ENCODE peak calls at places on chromosome 16, in eight cellular contexts. One of them, this sample, is unnamed.

GRCh38 chr16:4298761-4299522 is 16.9 kb upstream of the GLIS2 start:
- DNase-seq in Caki2: peak; percentile 88
- DNase-seq in activated effector memory CD4-positive, alpha-beta T cell treated with Interleukin-2 at 50 U/mL for 16 hours: no peak
- DNase-seq in activated naive CD4-positive, alpha-beta T cell: no peak
- DNase-seq in T-helper 9 cell: no peak
- DNase-seq in HuH-7.5: peak; percentile 78
- DNase-seq in stimulated activated naive CD8-positive, alpha-beta T cell treated with anti-CD3 and anti-CD28 coated beads, Interleukin-15, amount 100 ng/mL, for 72 hours: no peak
- DNase-seq in aorta: peak; percentile 91
- DNase-seq in this sample: peak; percentile 89

GRCh38 chr16:27781981-27782880 is 232.3 kb downstream of the KATNIP start:
- DNase-seq in activated naive CD4-positive, alpha-beta T cell: no peak
- DNase-seq in stimulated activated naive CD8-positive, alpha-beta T cell treated with anti-CD3 and anti-CD28 coated beads, Interleukin-15, amount 100 ng/mL, for 72 hours: no peak
- DNase-seq in aorta: no peak
- DNase-seq in activated effector memory CD4-positive, alpha-beta T cell treated with Interleukin-2 at 50 U/mL for 16 hours: no peak
- DNase-seq in Caki2: no peak
- DNase-seq in HuH-7.5: no peak
- DNase-seq in T-helper 9 cell: no peak
- DNase-seq in this sample: no peak

GRCh38 chr16:69131749-69132423 is 502 bp downstream of the CHTF8 start:
- DNase-seq in aorta: peak; percentile 91
- DNase-seq in stimulated activated naive CD8-positive, alpha-beta T cell treated with anti-CD3 and anti-CD28 coated beads, Interleukin-15, amount 100 ng/mL, for 72 hours: no peak
- DNase-seq in HuH-7.5: peak; percentile 88
- DNase-seq in activated effector memory CD4-positive, alpha-beta T cell treated with Interleukin-2 at 50 U/mL for 16 hours: peak; percentile 54
- DNase-seq in activated naive CD4-positive, alpha-beta T cell: peak; percentile 45
- DNase-seq in Caki2: peak; percentile 71
- DNase-seq in T-helper 9 cell: peak; percentile 62
- DNase-seq in this sample: peak; percentile 90

GRCh38 chr16:70579248-70579647 is 55.6 kb downstream of the SF3B3 start:
- DNase-seq in aorta: no peak
- DNase-seq in Caki2: no peak
- DNase-seq in activated effector memory CD4-positive, alpha-beta T cell treated with Interleukin-2 at 50 U/mL for 16 hours: no peak
- DNase-seq in activated naive CD4-positive, alpha-beta T cell: no peak
- DNase-seq in HuH-7.5: no peak
- DNase-seq in T-helper 9 cell: no peak
- DNase-seq in stimulated activated naive CD8-positive, alpha-beta T cell treated with anti-CD3 and anti-CD28 coated beads, Interleukin-15, amount 100 ng/mL, for 72 hours: no peak
- DNase-seq in this sample: no peak

GRCh38 chr16:64356267-64356666 is 765.6 kb downstream of the CDH11 start:
- DNase-seq in aorta: no peak
- DNase-seq in stimulated activated naive CD8-positive, alpha-beta T cell treated with anti-CD3 and anti-CD28 coated beads, Interleukin-15, amount 100 ng/mL, for 72 hours: no peak
- DNase-seq in HuH-7.5: no peak
- DNase-seq in Caki2: peak; percentile 90
- DNase-seq in T-helper 9 cell: no peak
- DNase-seq in activated effector memory CD4-positive, alpha-beta T cell treated with Interleukin-2 at 50 U/mL for 16 hours: no peak
- DNase-seq in activated naive CD4-positive, alpha-beta T cell: no peak
- DNase-seq in this sample: no peak

GRCh38 chr16:10189861-10190390 is 7.7 kb upstream of the GRIN2A start:
- DNase-seq in stimulated activated naive CD8-positive, alpha-beta T cell treated with anti-CD3 and anti-CD28 coated beads, Interleukin-15, amount 100 ng/mL, for 72 hours: no peak
- DNase-seq in T-helper 9 cell: no peak
- DNase-seq in aorta: no peak
- DNase-seq in activated effector memory CD4-positive, alpha-beta T cell treated with Interleukin-2 at 50 U/mL for 16 hours: no peak
- DNase-seq in Caki2: no peak
- DNase-seq in HuH-7.5: no peak
- DNase-seq in activated naive CD4-positive, alpha-beta T cell: no peak
- DNase-seq in this sample: no peak

GRCh38 chr16:88611220-88611821 is 27.1 kb upstream of the IL17C start:
- DNase-seq in stimulated activated naive CD8-positive, alpha-beta T cell treated with anti-CD3 and anti-CD28 coated beads, Interleukin-15, amount 100 ng/mL, for 72 hours: no peak
- DNase-seq in HuH-7.5: no peak
- DNase-seq in activated naive CD4-positive, alpha-beta T cell: no peak
- DNase-seq in Caki2: no peak
- DNase-seq in T-helper 9 cell: no peak
- DNase-seq in aorta: no peak
- DNase-seq in activated effector memory CD4-positive, alpha-beta T cell treated with Interleukin-2 at 50 U/mL for 16 hours: no peak
- DNase-seq in this sample: no peak

GRCh38 chr16:1899641-1900451 is 18.4 kb downstream of the HS3ST6 start:
- DNase-seq in Caki2: no peak
- DNase-seq in T-helper 9 cell: no peak
- DNase-seq in stimulated activated naive CD8-positive, alpha-beta T cell treated with anti-CD3 and anti-CD28 coated beads, Interleukin-15, amount 100 ng/mL, for 72 hours: no peak
- DNase-seq in activated effector memory CD4-positive, alpha-beta T cell treated with Interleukin-2 at 50 U/mL for 16 hours: no peak
- DNase-seq in activated naive CD4-positive, alpha-beta T cell: no peak
- DNase-seq in HuH-7.5: no peak
- DNase-seq in aorta: no peak
- DNase-seq in this sample: no peak

GRCh38 chr16:70158261-70158939 is 15.2 kb upstream of the CLEC18C start:
- DNase-seq in Caki2: no peak
- DNase-seq in T-helper 9 cell: no peak
- DNase-seq in activated naive CD4-positive, alpha-beta T cell: no peak
- DNase-seq in aorta: no peak
- DNase-seq in activated effector memory CD4-positive, alpha-beta T cell treated with Interleukin-2 at 50 U/mL for 16 hours: no peak
- DNase-seq in HuH-7.5: no peak
- DNase-seq in stimulated activated naive CD8-positive, alpha-beta T cell treated with anti-CD3 and anti-CD28 coated beads, Interleukin-15, amount 100 ng/mL, for 72 hours: no peak
- DNase-seq in this sample: no peak

GRCh38 chr16:57677622-57678369 is 9.7 kb downstream of the ADGRG3 start:
- DNase-seq in aorta: no peak
- DNase-seq in stimulated activated naive CD8-positive, alpha-beta T cell treated with anti-CD3 and anti-CD28 coated beads, Interleukin-15, amount 100 ng/mL, for 72 hours: no peak
- DNase-seq in activated effector memory CD4-positive, alpha-beta T cell treated with Interleukin-2 at 50 U/mL for 16 hours: no peak
- DNase-seq in HuH-7.5: no peak
- DNase-seq in T-helper 9 cell: no peak
- DNase-seq in activated naive CD4-positive, alpha-beta T cell: no peak
- DNase-seq in Caki2: no peak
- DNase-seq in this sample: peak; percentile 56

GRCh38 chr16:58306327-58306726 is 11.5 kb upstream of the PRSS54 start:
- DNase-seq in aorta: no peak
- DNase-seq in activated naive CD4-positive, alpha-beta T cell: no peak
- DNase-seq in HuH-7.5: no peak
- DNase-seq in T-helper 9 cell: peak; percentile 24
- DNase-seq in Caki2: no peak
- DNase-seq in activated effector memory CD4-positive, alpha-beta T cell treated with Interleukin-2 at 50 U/mL for 16 hours: peak; percentile 14
- DNase-seq in stimulated activated naive CD8-positive, alpha-beta T cell treated with anti-CD3 and anti-CD28 coated beads, Interleukin-15, amount 100 ng/mL, for 72 hours: peak; percentile 12
- DNase-seq in this sample: no peak

GRCh38 chr16:71629617-71630016 is 3.6 kb downstream of the MARVELD3 start:
- DNase-seq in T-helper 9 cell: no peak
- DNase-seq in activated effector memory CD4-positive, alpha-beta T cell treated with Interleukin-2 at 50 U/mL for 16 hours: no peak
- DNase-seq in HuH-7.5: no peak
- DNase-seq in stimulated activated naive CD8-positive, alpha-beta T cell treated with anti-CD3 and anti-CD28 coated beads, Interleukin-15, amount 100 ng/mL, for 72 hours: no peak
- DNase-seq in activated naive CD4-positive, alpha-beta T cell: no peak
- DNase-seq in Caki2: no peak
- DNase-seq in aorta: no peak
- DNase-seq in this sample: no peak

GRCh38 chr16:52357711-52358110 is 189.2 kb downstream of the TOX3 start:
- DNase-seq in Caki2: no peak
- DNase-seq in stimulated activated naive CD8-positive, alpha-beta T cell treated with anti-CD3 and anti-CD28 coated beads, Interleukin-15, amount 100 ng/mL, for 72 hours: no peak
- DNase-seq in T-helper 9 cell: no peak
- DNase-seq in HuH-7.5: no peak
- DNase-seq in activated naive CD4-positive, alpha-beta T cell: no peak
- DNase-seq in aorta: no peak
- DNase-seq in activated effector memory CD4-positive, alpha-beta T cell treated with Interleukin-2 at 50 U/mL for 16 hours: no peak
- DNase-seq in this sample: no peak

GRCh38 chr16:8590161-8590688 is at the start of gene TMEM114:
- DNase-seq in stimulated activated naive CD8-positive, alpha-beta T cell treated with anti-CD3 and anti-CD28 coated beads, Interleukin-15, amount 100 ng/mL, for 72 hours: no peak
- DNase-seq in activated naive CD4-positive, alpha-beta T cell: no peak
- DNase-seq in T-helper 9 cell: no peak
- DNase-seq in aorta: no peak
- DNase-seq in HuH-7.5: no peak
- DNase-seq in Caki2: no peak
- DNase-seq in activated effector memory CD4-positive, alpha-beta T cell treated with Interleukin-2 at 50 U/mL for 16 hours: no peak
- DNase-seq in this sample: no peak

GRCh38 chr16:58829096-58829495 is 95.0 kb upstream of the GOT2 start:
- DNase-seq in HuH-7.5: no peak
- DNase-seq in Caki2: no peak
- DNase-seq in activated effector memory CD4-positive, alpha-beta T cell treated with Interleukin-2 at 50 U/mL for 16 hours: no peak
- DNase-seq in T-helper 9 cell: no peak
- DNase-seq in activated naive CD4-positive, alpha-beta T cell: no peak
- DNase-seq in stimulated activated naive CD8-positive, alpha-beta T cell treated with anti-CD3 and anti-CD28 coated beads, Interleukin-15, amount 100 ng/mL, for 72 hours: no peak
- DNase-seq in aorta: no peak
- DNase-seq in this sample: no peak

GRCh38 chr16:82167670-82168069 is 2.4 kb downstream of the MPHOSPH6 start:
- DNase-seq in activated naive CD4-positive, alpha-beta T cell: no peak
- DNase-seq in Caki2: no peak
- DNase-seq in T-helper 9 cell: no peak
- DNase-seq in HuH-7.5: no peak
- DNase-seq in activated effector memory CD4-positive, alpha-beta T cell treated with Interleukin-2 at 50 U/mL for 16 hours: no peak
- DNase-seq in stimulated activated naive CD8-positive, alpha-beta T cell treated with anti-CD3 and anti-CD28 coated beads, Interleukin-15, amount 100 ng/mL, for 72 hours: no peak
- DNase-seq in aorta: no peak
- DNase-seq in this sample: no peak

GRCh38 chr16:1538804-1539520 is 5.5 kb downstream of the TMEM204 start:
- DNase-seq in activated naive CD4-positive, alpha-beta T cell: no peak
- DNase-seq in activated effector memory CD4-positive, alpha-beta T cell treated with Interleukin-2 at 50 U/mL for 16 hours: no peak
- DNase-seq in Caki2: no peak
- DNase-seq in aorta: no peak
- DNase-seq in T-helper 9 cell: no peak
- DNase-seq in HuH-7.5: no peak
- DNase-seq in stimulated activated naive CD8-positive, alpha-beta T cell treated with anti-CD3 and anti-CD28 coated beads, Interleukin-15, amount 100 ng/mL, for 72 hours: peak; percentile 46
- DNase-seq in this sample: no peak

GRCh38 chr16:10964039-10964890 is 19.9 kb downstream of the CLEC16A start:
- DNase-seq in activated naive CD4-positive, alpha-beta T cell: peak; percentile 33
- DNase-seq in aorta: peak; percentile 89
- DNase-seq in T-helper 9 cell: peak; percentile 85
- DNase-seq in Caki2: peak; percentile 66
- DNase-seq in activated effector memory CD4-positive, alpha-beta T cell treated with Interleukin-2 at 50 U/mL for 16 hours: peak; percentile 69
- DNase-seq in HuH-7.5: peak; percentile 63
- DNase-seq in stimulated activated naive CD8-positive, alpha-beta T cell treated with anti-CD3 and anti-CD28 coated beads, Interleukin-15, amount 100 ng/mL, for 72 hours: peak; percentile 70
- DNase-seq in this sample: peak; percentile 89

GRCh38 chr16:83802135-83802534 is 5.6 kb upstream of the HSBP1 start:
- DNase-seq in HuH-7.5: no peak
- DNase-seq in Caki2: no peak
- DNase-seq in stimulated activated naive CD8-positive, alpha-beta T cell treated with anti-CD3 and anti-CD28 coated beads, Interleukin-15, amount 100 ng/mL, for 72 hours: no peak
- DNase-seq in activated effector memory CD4-positive, alpha-beta T cell treated with Interleukin-2 at 50 U/mL for 16 hours: no peak
- DNase-seq in T-helper 9 cell: no peak
- DNase-seq in aorta: no peak
- DNase-seq in activated naive CD4-positive, alpha-beta T cell: no peak
- DNase-seq in this sample: no peak

GRCh38 chr16:5158494-5158893 is 60.9 kb upstream of the EEF2KMT start:
- DNase-seq in activated effector memory CD4-positive, alpha-beta T cell treated with Interleukin-2 at 50 U/mL for 16 hours: no peak
- DNase-seq in aorta: no peak
- DNase-seq in stimulated activated naive CD8-positive, alpha-beta T cell treated with anti-CD3 and anti-CD28 coated beads, Interleukin-15, amount 100 ng/mL, for 72 hours: no peak
- DNase-seq in T-helper 9 cell: no peak
- DNase-seq in Caki2: no peak
- DNase-seq in HuH-7.5: no peak
- DNase-seq in activated naive CD4-positive, alpha-beta T cell: no peak
- DNase-seq in this sample: no peak

GRCh38 chr16:53087101-53087500 is 32.3 kb downstream of the CHD9 start:
- DNase-seq in T-helper 9 cell: no peak
- DNase-seq in activated naive CD4-positive, alpha-beta T cell: no peak
- DNase-seq in Caki2: no peak
- DNase-seq in activated effector memory CD4-positive, alpha-beta T cell treated with Interleukin-2 at 50 U/mL for 16 hours: no peak
- DNase-seq in aorta: no peak
- DNase-seq in stimulated activated naive CD8-positive, alpha-beta T cell treated with anti-CD3 and anti-CD28 coated beads, Interleukin-15, amount 100 ng/mL, for 72 hours: no peak
- DNase-seq in HuH-7.5: no peak
- DNase-seq in this sample: no peak

GRCh38 chr16:3659200-3659599 is 4.7 kb downstream of the DNASE1 start:
- DNase-seq in aorta: no peak
- DNase-seq in Caki2: no peak
- DNase-seq in activated effector memory CD4-positive, alpha-beta T cell treated with Interleukin-2 at 50 U/mL for 16 hours: no peak
- DNase-seq in T-helper 9 cell: no peak
- DNase-seq in activated naive CD4-positive, alpha-beta T cell: no peak
- DNase-seq in stimulated activated naive CD8-positive, alpha-beta T cell treated with anti-CD3 and anti-CD28 coated beads, Interleukin-15, amount 100 ng/mL, for 72 hours: no peak
- DNase-seq in HuH-7.5: no peak
- DNase-seq in this sample: peak; percentile 2

GRCh38 chr16:51237861-51238378 is 86.8 kb upstream of the SALL1 start:
- DNase-seq in activated effector memory CD4-positive, alpha-beta T cell treated with Interleukin-2 at 50 U/mL for 16 hours: no peak
- DNase-seq in aorta: no peak
- DNase-seq in HuH-7.5: no peak
- DNase-seq in stimulated activated naive CD8-positive, alpha-beta T cell treated with anti-CD3 and anti-CD28 coated beads, Interleukin-15, amount 100 ng/mL, for 72 hours: no peak
- DNase-seq in T-helper 9 cell: no peak
- DNase-seq in Caki2: no peak
- DNase-seq in activated naive CD4-positive, alpha-beta T cell: no peak
- DNase-seq in this sample: no peak

GRCh38 chr16:15033309-15033707 is 22.6 kb downstream of the NTAN1 start:
- DNase-seq in HuH-7.5: no peak
- DNase-seq in T-helper 9 cell: no peak
- DNase-seq in stimulated activated naive CD8-positive, alpha-beta T cell treated with anti-CD3 and anti-CD28 coated beads, Interleukin-15, amount 100 ng/mL, for 72 hours: no peak
- DNase-seq in Caki2: no peak
- DNase-seq in aorta: no peak
- DNase-seq in activated naive CD4-positive, alpha-beta T cell: no peak
- DNase-seq in activated effector memory CD4-positive, alpha-beta T cell treated with Interleukin-2 at 50 U/mL for 16 hours: no peak
- DNase-seq in this sample: peak; percentile 64

GRCh38 chr16:30562021-30562420 is 3.8 kb upstream of the ZNF764 start:
- DNase-seq in aorta: no peak
- DNase-seq in stimulated activated naive CD8-positive, alpha-beta T cell treated with anti-CD3 and anti-CD28 coated beads, Interleukin-15, amount 100 ng/mL, for 72 hours: no peak
- DNase-seq in activated naive CD4-positive, alpha-beta T cell: no peak
- DNase-seq in HuH-7.5: no peak
- DNase-seq in activated effector memory CD4-positive, alpha-beta T cell treated with Interleukin-2 at 50 U/mL for 16 hours: no peak
- DNase-seq in T-helper 9 cell: no peak
- DNase-seq in Caki2: no peak
- DNase-seq in this sample: no peak

GRCh38 chr16:973366-973765 is 2.6 kb upstream of the LMF1 start:
- DNase-seq in HuH-7.5: no peak
- DNase-seq in stimulated activated naive CD8-positive, alpha-beta T cell treated with anti-CD3 and anti-CD28 coated beads, Interleukin-15, amount 100 ng/mL, for 72 hours: no peak
- DNase-seq in aorta: no peak
- DNase-seq in activated effector memory CD4-positive, alpha-beta T cell treated with Interleukin-2 at 50 U/mL for 16 hours: no peak
- DNase-seq in Caki2: no peak
- DNase-seq in T-helper 9 cell: no peak
- DNase-seq in activated naive CD4-positive, alpha-beta T cell: no peak
- DNase-seq in this sample: no peak

GRCh38 chr16:12157510-12158093 is 181.1 kb downstream of the SNX29 start:
- DNase-seq in aorta: no peak
- DNase-seq in Caki2: peak; percentile 19
- DNase-seq in activated naive CD4-positive, alpha-beta T cell: no peak
- DNase-seq in activated effector memory CD4-positive, alpha-beta T cell treated with Interleukin-2 at 50 U/mL for 16 hours: no peak
- DNase-seq in HuH-7.5: no peak
- DNase-seq in stimulated activated naive CD8-positive, alpha-beta T cell treated with anti-CD3 and anti-CD28 coated beads, Interleukin-15, amount 100 ng/mL, for 72 hours: no peak
- DNase-seq in T-helper 9 cell: no peak
- DNase-seq in this sample: no peak

GRCh38 chr16:56349086-56349415 is 76.3 kb downstream of the AMFR start:
- DNase-seq in T-helper 9 cell: no peak
- DNase-seq in activated effector memory CD4-positive, alpha-beta T cell treated with Interleukin-2 at 50 U/mL for 16 hours: no peak
- DNase-seq in aorta: peak; percentile 11
- DNase-seq in activated naive CD4-positive, alpha-beta T cell: no peak
- DNase-seq in stimulated activated naive CD8-positive, alpha-beta T cell treated with anti-CD3 and anti-CD28 coated beads, Interleukin-15, amount 100 ng/mL, for 72 hours: no peak
- DNase-seq in Caki2: no peak
- DNase-seq in HuH-7.5: no peak
- DNase-seq in this sample: no peak

GRCh38 chr16:85738878-85739715 is 11.8 kb downstream of the C16orf74 start:
- DNase-seq in stimulated activated naive CD8-positive, alpha-beta T cell treated with anti-CD3 and anti-CD28 coated beads, Interleukin-15, amount 100 ng/mL, for 72 hours: no peak
- DNase-seq in T-helper 9 cell: no peak
- DNase-seq in aorta: no peak
- DNase-seq in Caki2: no peak
- DNase-seq in HuH-7.5: no peak
- DNase-seq in activated effector memory CD4-positive, alpha-beta T cell treated with Interleukin-2 at 50 U/mL for 16 hours: no peak
- DNase-seq in activated naive CD4-positive, alpha-beta T cell: no peak
- DNase-seq in this sample: no peak

GRCh38 chr16:85860413-85861094 is 38.4 kb upstream of the IRF8 start:
- DNase-seq in Caki2: no peak
- DNase-seq in activated naive CD4-positive, alpha-beta T cell: no peak
- DNase-seq in stimulated activated naive CD8-positive, alpha-beta T cell treated with anti-CD3 and anti-CD28 coated beads, Interleukin-15, amount 100 ng/mL, for 72 hours: no peak
- DNase-seq in HuH-7.5: no peak
- DNase-seq in aorta: no peak
- DNase-seq in T-helper 9 cell: no peak
- DNase-seq in activated effector memory CD4-positive, alpha-beta T cell treated with Interleukin-2 at 50 U/mL for 16 hours: no peak
- DNase-seq in this sample: no peak

GRCh38 chr16:30380801-30381208 is 1.6 kb downstream of the SEPTIN1 start:
- DNase-seq in activated naive CD4-positive, alpha-beta T cell: no peak
- DNase-seq in stimulated activated naive CD8-positive, alpha-beta T cell treated with anti-CD3 and anti-CD28 coated beads, Interleukin-15, amount 100 ng/mL, for 72 hours: no peak
- DNase-seq in HuH-7.5: no peak
- DNase-seq in activated effector memory CD4-positive, alpha-beta T cell treated with Interleukin-2 at 50 U/mL for 16 hours: no peak
- DNase-seq in aorta: no peak
- DNase-seq in Caki2: no peak
- DNase-seq in T-helper 9 cell: no peak
- DNase-seq in this sample: no peak

GRCh38 chr16:69863882-69864281 is 87.3 kb upstream of the CLEC18A start:
- DNase-seq in activated effector memory CD4-positive, alpha-beta T cell treated with Interleukin-2 at 50 U/mL for 16 hours: no peak
- DNase-seq in T-helper 9 cell: no peak
- DNase-seq in Caki2: no peak
- DNase-seq in aorta: no peak
- DNase-seq in activated naive CD4-positive, alpha-beta T cell: no peak
- DNase-seq in HuH-7.5: no peak
- DNase-seq in stimulated activated naive CD8-positive, alpha-beta T cell treated with anti-CD3 and anti-CD28 coated beads, Interleukin-15, amount 100 ng/mL, for 72 hours: no peak
- DNase-seq in this sample: no peak

GRCh38 chr16:10123141-10123540 is 59.1 kb downstream of the GRIN2A start:
- DNase-seq in HuH-7.5: no peak
- DNase-seq in Caki2: no peak
- DNase-seq in activated effector memory CD4-positive, alpha-beta T cell treated with Interleukin-2 at 50 U/mL for 16 hours: no peak
- DNase-seq in stimulated activated naive CD8-positive, alpha-beta T cell treated with anti-CD3 and anti-CD28 coated beads, Interleukin-15, amount 100 ng/mL, for 72 hours: no peak
- DNase-seq in activated naive CD4-positive, alpha-beta T cell: no peak
- DNase-seq in T-helper 9 cell: no peak
- DNase-seq in aorta: no peak
- DNase-seq in this sample: no peak

GRCh38 chr16:31754998-31755615 is 118.5 kb upstream of the ZNF267 start:
- DNase-seq in Caki2: no peak
- DNase-seq in stimulated activated naive CD8-positive, alpha-beta T cell treated with anti-CD3 and anti-CD28 coated beads, Interleukin-15, amount 100 ng/mL, for 72 hours: no peak
- DNase-seq in activated naive CD4-positive, alpha-beta T cell: no peak
- DNase-seq in aorta: no peak
- DNase-seq in activated effector memory CD4-positive, alpha-beta T cell treated with Interleukin-2 at 50 U/mL for 16 hours: no peak
- DNase-seq in T-helper 9 cell: no peak
- DNase-seq in HuH-7.5: no peak
- DNase-seq in this sample: no peak